ENCODE peak calls at places on chromosomes 3 and 15, in five cellular contexts. One of them, this sample, is unnamed.

GRCh38 chr15:58043192-58043903 is 22.2 kb downstream of the ALDH1A2 start:
- DNase-seq in H9: no peak
- DNase-seq in GM06990: no peak
- DNase-seq in HFF-Myc: no peak
- DNase-seq in B cell: no peak
- DNase-seq in this sample: peak; percentile 2

GRCh38 chr3:108131105-108131794 is 40.4 kb upstream of the CD47 start:
- DNase-seq in H9: no peak
- DNase-seq in B cell: no peak
- DNase-seq in GM06990: no peak
- DNase-seq in HFF-Myc: peak; percentile 67
- DNase-seq in this sample: peak; percentile 59

GRCh38 chr3:101632586-101632985 is 44.3 kb downstream of the ZBTB11 start:
- DNase-seq in B cell: no peak
- DNase-seq in HFF-Myc: no peak
- DNase-seq in GM06990: no peak
- DNase-seq in H9: no peak
- DNase-seq in this sample: no peak

GRCh38 chr15:38564557-38565286 is at the start of gene RASGRP1:
- DNase-seq in H9: peak; percentile 78
- DNase-seq in HFF-Myc: no peak
- DNase-seq in B cell: peak; percentile 91
- DNase-seq in GM06990: peak; percentile 87
- DNase-seq in this sample: no peak

GRCh38 chr3:16848007-16848406 is 36.7 kb upstream of the PLCL2 start:
- DNase-seq in GM06990: no peak
- DNase-seq in B cell: no peak
- DNase-seq in HFF-Myc: no peak
- DNase-seq in H9: no peak
- DNase-seq in this sample: no peak

GRCh38 chr3:42655980-42656679 is 2.6 kb downstream of the ZBTB47 start:
- DNase-seq in HFF-Myc: no peak
- DNase-seq in GM06990: no peak
- DNase-seq in B cell: no peak
- DNase-seq in H9: peak; percentile 28
- DNase-seq in this sample: no peak

GRCh38 chr15:85800460-85801123 is 5.9 kb upstream of the KLHL25 start:
- DNase-seq in HFF-Myc: no peak
- DNase-seq in B cell: no peak
- DNase-seq in GM06990: no peak
- DNase-seq in H9: peak; percentile 59
- DNase-seq in this sample: no peak

GRCh38 chr3:186220886-186221285 is 112.0 kb upstream of the ETV5 start:
- DNase-seq in HFF-Myc: no peak
- DNase-seq in B cell: no peak
- DNase-seq in H9: peak; percentile 51
- DNase-seq in GM06990: no peak
- DNase-seq in this sample: no peak

GRCh38 chr3:9168230-9168629 is 81.2 kb downstream of the SRGAP3 start:
- DNase-seq in B cell: no peak
- DNase-seq in H9: peak; percentile 59
- DNase-seq in HFF-Myc: no peak
- DNase-seq in GM06990: peak; percentile 71
- DNase-seq in this sample: no peak

GRCh38 chr3:15292765-15293522 is 39.4 kb downstream of the SH3BP5 start:
- DNase-seq in B cell: no peak
- DNase-seq in H9: no peak
- DNase-seq in GM06990: no peak
- DNase-seq in HFF-Myc: no peak
- DNase-seq in this sample: no peak

GRCh38 chr3:140113983-140114923 is 179.3 kb downstream of the CLSTN2 start:
- DNase-seq in H9: no peak
- DNase-seq in HFF-Myc: no peak
- DNase-seq in B cell: no peak
- DNase-seq in GM06990: no peak
- DNase-seq in this sample: no peak

GRCh38 chr15:79972861-79973260 is 1.9 kb upstream of the BCL2A1 start:
- DNase-seq in B cell: no peak
- DNase-seq in HFF-Myc: no peak
- DNase-seq in H9: no peak
- DNase-seq in GM06990: no peak
- DNase-seq in this sample: no peak

GRCh38 chr15:42107483-42107882 is 13.1 kb upstream of the PLA2G4D start:
- DNase-seq in H9: no peak
- DNase-seq in HFF-Myc: no peak
- DNase-seq in GM06990: no peak
- DNase-seq in B cell: no peak
- DNase-seq in this sample: no peak

GRCh38 chr3:190739726-190740230 is 122.7 kb downstream of the GMNC start:
- DNase-seq in GM06990: no peak
- DNase-seq in HFF-Myc: no peak
- DNase-seq in B cell: no peak
- DNase-seq in H9: no peak
- DNase-seq in this sample: no peak

GRCh38 chr15:39494462-39494861 is 86.4 kb upstream of the THBS1 start:
- DNase-seq in GM06990: no peak
- DNase-seq in HFF-Myc: no peak
- DNase-seq in H9: no peak
- DNase-seq in B cell: no peak
- DNase-seq in this sample: no peak

GRCh38 chr3:60250210-60250609 is 1001.0 kb downstream of the FHIT start:
- DNase-seq in B cell: no peak
- DNase-seq in HFF-Myc: no peak
- DNase-seq in H9: no peak
- DNase-seq in GM06990: no peak
- DNase-seq in this sample: no peak

GRCh38 chr3:153050978-153051377 is 111.0 kb upstream of the RAP2B start:
- DNase-seq in H9: no peak
- DNase-seq in HFF-Myc: no peak
- DNase-seq in B cell: no peak
- DNase-seq in GM06990: no peak
- DNase-seq in this sample: no peak
- TF ChIP-seq CTCF in H9: no peak
- TF ChIP-seq CTCF in HFF-Myc: no peak
- TF ChIP-seq CTCF in B cell: no peak
- TF ChIP-seq CTCF in GM06990: no peak
- TF ChIP-seq CTCF in this sample: no peak

GRCh38 chr3:81349941-81350340 is 411.5 kb downstream of the GBE1 start:
- DNase-seq in H9: no peak
- DNase-seq in B cell: no peak
- DNase-seq in HFF-Myc: no peak
- DNase-seq in GM06990: no peak
- DNase-seq in this sample: no peak

DNA sequence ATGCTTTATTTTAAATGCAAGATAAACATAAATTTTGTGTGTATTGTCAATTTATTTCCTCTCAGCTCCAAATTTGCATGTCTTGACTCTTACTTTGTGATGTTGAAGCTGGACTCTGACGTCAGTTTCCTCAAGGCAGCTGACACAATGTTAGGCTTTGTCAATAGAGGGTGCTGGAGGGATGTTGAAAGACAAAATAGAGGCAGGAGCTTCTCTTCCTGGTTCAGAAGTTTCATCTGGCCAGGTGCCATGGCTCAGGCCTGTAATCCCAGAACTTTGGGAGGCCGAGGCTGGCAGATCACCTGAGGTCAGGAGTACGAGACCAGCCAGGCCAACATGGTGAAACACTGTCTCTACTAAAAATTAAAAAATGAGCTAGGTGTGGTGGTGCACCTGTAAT is 408.6 kb downstream of the GBE1 start:
- DNase-seq in GM06990: no peak
- DNase-seq in HFF-Myc: no peak
- DNase-seq in H9: peak; percentile 41
- DNase-seq in B cell: no peak
- DNase-seq in this sample: no peak
- TF ChIP-seq CTCF in GM06990: no peak
- TF ChIP-seq CTCF in HFF-Myc: no peak
- TF ChIP-seq CTCF in H9: peak; percentile 54
- TF ChIP-seq CTCF in B cell: no peak
- TF ChIP-seq CTCF in this sample: peak; percentile 8

GRCh38 chr3:82000350-82000749 is 238.9 kb upstream of the GBE1 start:
- DNase-seq in B cell: no peak
- DNase-seq in HFF-Myc: no peak
- DNase-seq in H9: no peak
- DNase-seq in GM06990: no peak
- DNase-seq in this sample: no peak

GRCh38 chr3:81989773-81990172 is 228.3 kb upstream of the GBE1 start:
- DNase-seq in HFF-Myc: no peak
- DNase-seq in H9: no peak
- DNase-seq in GM06990: no peak
- DNase-seq in B cell: no peak
- DNase-seq in this sample: no peak

GRCh38 chr3:81998139-81998755 is 236.8 kb upstream of the GBE1 start:
- DNase-seq in HFF-Myc: no peak
- DNase-seq in GM06990: no peak
- DNase-seq in H9: no peak
- DNase-seq in B cell: no peak
- DNase-seq in this sample: no peak

GRCh38 chr3:82000773-82001172 is 239.3 kb upstream of the GBE1 start:
- DNase-seq in GM06990: no peak
- DNase-seq in B cell: no peak
- DNase-seq in HFF-Myc: no peak
- DNase-seq in H9: peak; percentile 35
- DNase-seq in this sample: no peak

GRCh38 chr3:81995334-81995733 is 233.9 kb upstream of the GBE1 start:
- DNase-seq in H9: no peak
- DNase-seq in B cell: no peak
- DNase-seq in GM06990: no peak
- DNase-seq in HFF-Myc: no peak
- DNase-seq in this sample: no peak
- TF ChIP-seq CTCF in H9: peak; percentile 47
- TF ChIP-seq CTCF in B cell: no peak
- TF ChIP-seq CTCF in GM06990: no peak
- TF ChIP-seq CTCF in HFF-Myc: no peak
- TF ChIP-seq CTCF in this sample: no peak

GRCh38 chr3:170364965-170365364 is 7.5 kb downstream of the SKIL start:
- DNase-seq in HFF-Myc: no peak
- DNase-seq in H9: no peak
- DNase-seq in GM06990: no peak
- DNase-seq in B cell: no peak
- DNase-seq in this sample: no peak

GRCh38 chr3:170372190-170372879 is 14.8 kb downstream of the SKIL start:
- DNase-seq in HFF-Myc: no peak
- DNase-seq in B cell: no peak
- DNase-seq in H9: no peak
- DNase-seq in GM06990: no peak
- DNase-seq in this sample: no peak

GRCh38 chr3:170367797-170368196 is 10.3 kb downstream of the SKIL start:
- DNase-seq in B cell: no peak
- DNase-seq in H9: no peak
- DNase-seq in HFF-Myc: no peak
- DNase-seq in GM06990: peak; percentile 28
- DNase-seq in this sample: no peak

GRCh38 chr3:170363471-170363994 is 6.0 kb downstream of the SKIL start:
- DNase-seq in H9: no peak
- DNase-seq in B cell: no peak
- DNase-seq in GM06990: no peak
- DNase-seq in HFF-Myc: no peak
- DNase-seq in this sample: no peak

GRCh38 chr3:170368921-170369320 is 11.4 kb downstream of the SKIL start:
- DNase-seq in HFF-Myc: no peak
- DNase-seq in GM06990: no peak
- DNase-seq in H9: no peak
- DNase-seq in B cell: no peak
- DNase-seq in this sample: no peak
- TF ChIP-seq CTCF in HFF-Myc: peak; percentile 24
- TF ChIP-seq CTCF in GM06990: no peak
- TF ChIP-seq CTCF in H9: peak; percentile 25
- TF ChIP-seq CTCF in B cell: peak; percentile 44
- TF ChIP-seq CTCF in this sample: peak; percentile 20

GRCh38 chr3:161219495-161219894 is 1.6 kb upstream of the NMD3 start:
- DNase-seq in H9: no peak
- DNase-seq in HFF-Myc: no peak
- DNase-seq in GM06990: no peak
- DNase-seq in B cell: no peak
- DNase-seq in this sample: no peak
- TF ChIP-seq CTCF in H9: no peak
- TF ChIP-seq CTCF in HFF-Myc: no peak
- TF ChIP-seq CTCF in GM06990: no peak
- TF ChIP-seq CTCF in B cell: no peak
- TF ChIP-seq CTCF in this sample: no peak

DNA sequence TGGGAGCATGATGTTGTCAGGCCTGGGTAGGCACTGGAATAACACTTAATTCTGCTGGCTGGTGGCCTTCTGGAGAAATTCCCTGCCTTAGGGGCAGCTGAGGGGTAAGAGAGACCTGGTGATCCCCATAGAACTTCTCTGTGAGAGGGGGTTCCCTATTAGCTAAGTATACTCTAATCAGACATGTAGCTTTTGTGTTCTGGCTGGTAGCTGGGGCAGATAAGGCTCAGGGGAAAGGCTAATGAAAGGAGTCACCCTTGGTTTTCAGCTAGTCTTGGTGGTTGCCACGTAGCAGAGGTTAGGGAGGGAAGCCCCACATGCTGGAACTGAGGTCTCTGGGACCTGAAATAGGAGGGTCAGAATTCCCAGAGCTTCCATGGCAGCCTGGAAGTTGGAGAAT is 961 bp upstream of the HDDC3 start:
- DNase-seq in GM06990: no peak
- DNase-seq in B cell: no peak
- DNase-seq in HFF-Myc: no peak
- DNase-seq in H9: no peak
- DNase-seq in this sample: no peak
- TF ChIP-seq CTCF in GM06990: no peak
- TF ChIP-seq CTCF in B cell: no peak
- TF ChIP-seq CTCF in HFF-Myc: no peak
- TF ChIP-seq CTCF in H9: no peak
- TF ChIP-seq CTCF in this sample: no peak

GRCh38 chr15:66838671-66839239 is 136.7 kb downstream of the SMAD6 start:
- DNase-seq in HFF-Myc: no peak
- DNase-seq in H9: no peak
- DNase-seq in B cell: no peak
- DNase-seq in GM06990: no peak
- DNase-seq in this sample: no peak
- TF ChIP-seq CTCF in HFF-Myc: peak; percentile 69
- TF ChIP-seq CTCF in H9: peak; percentile 77
- TF ChIP-seq CTCF in B cell: peak; percentile 69
- TF ChIP-seq CTCF in GM06990: peak; percentile 67
- TF ChIP-seq CTCF in this sample: peak; percentile 64

DNA sequence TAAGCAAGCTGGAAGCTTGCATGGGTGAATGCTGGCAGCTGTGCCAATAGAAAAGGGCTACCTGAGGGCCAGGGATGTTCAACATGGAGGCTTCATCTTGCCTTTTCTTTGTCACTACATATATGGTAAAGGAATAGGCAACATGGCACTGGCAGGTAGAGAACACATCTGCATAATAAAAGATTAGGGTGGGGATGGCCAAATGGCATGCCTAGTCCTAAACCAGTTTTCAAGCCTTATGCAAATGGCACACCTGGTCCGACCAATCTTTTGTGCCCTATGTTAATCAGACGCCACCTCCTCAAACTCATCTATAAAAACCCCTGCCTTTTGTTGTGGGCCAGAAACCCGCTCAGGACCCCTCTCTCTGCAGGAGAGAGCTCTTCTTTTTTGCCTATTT is 216.8 kb upstream of the PROK2 start:
- DNase-seq in B cell: no peak
- DNase-seq in H9: peak; percentile 53
- DNase-seq in GM06990: no peak
- DNase-seq in HFF-Myc: no peak
- DNase-seq in this sample: no peak
- TF ChIP-seq CTCF in B cell: no peak
- TF ChIP-seq CTCF in H9: no peak
- TF ChIP-seq CTCF in GM06990: no peak
- TF ChIP-seq CTCF in HFF-Myc: no peak
- TF ChIP-seq CTCF in this sample: no peak